ENCODE peak calls at places on chromosomes 16 and 17, in four cellular contexts. Z is neuronal stem cell, R is sigmoid colon, G is left ventricle myocardium inferior. V is an unnamed sample. For H3K4me1, the result is how much of the 10 kb centered on the place peaks cover.

GRCh38 chr16:68311316-68311620 is 449 bp downstream of the PRMT7 start:
- DNase-seq in G (no peak), R (no peak), Z (no peak), V (no peak)

GRCh38 chr17:51166987-51167931 is 1.0 kb downstream of the NME2 start:
- DNase-seq in R (no peak), Z (peak), G (peak), V (peak)

GRCh38 chr16:87241135-87241771 is 75.9 kb downstream of the C16orf95 start:
- DNase-seq in R (no peak), Z (no peak), G (no peak), V (no peak)

GRCh38 chr17:5418858-5419355 is 555 bp downstream of the NUP88 start:
- DNase-seq in G (no peak), R (no peak), Z (peak), V (peak)

GRCh38 chr17:21043296-21044232 is 753 bp upstream of the USP22 start:
- DNase-seq in G (peak), R (peak), Z (no peak), V (peak)

GRCh38 chr16:35776-36305 is 17.6 kb downstream of the POLR3K start:
- DNase-seq in R (no peak), G (no peak), Z (no peak), V (no peak)

GRCh38 chr16:5412721-5413120 is 315.1 kb upstream of the EEF2KMT start:
- DNase-seq in Z (no peak), G (no peak), R (no peak), V (no peak)

GRCh38 chr16:83996481-83997252 is 28.6 kb downstream of the NECAB2 start:
- DNase-seq in R (no peak), Z (no peak), G (no peak), V (no peak)

GRCh38 chr17:60355663-60356594 is 36.0 kb downstream of the USP32 start:
- DNase-seq in G (no peak), R (no peak), Z (no peak), V (no peak)

GRCh38 chr16:35431829-35432663 is 1972.6 kb downstream of the TP53TG3F start:
- DNase-seq in G (no peak), R (no peak), Z (no peak), V (no peak)

GRCh38 chr17:73288534-73289302 is 23.1 kb downstream of the CDC42EP4 start:
- DNase-seq in Z (no peak), G (peak), R (peak), V (peak)

GRCh38 chr16:65500007-65500406 is 378.1 kb upstream of the CDH11 start:
- DNase-seq in R (no peak), G (no peak), Z (no peak), V (no peak)

GRCh38 chr16:71675380-71675779 is 49.1 kb downstream of the PHLPP2 start:
- DNase-seq in R (no peak), Z (no peak), G (no peak), V (no peak)

GRCh38 chr17:45251931-45252330 is 10.0 kb downstream of the SPATA32 start:
- DNase-seq in Z (no peak), R (no peak), G (no peak), V (no peak)

GRCh38 chr17:79631640-79632431 is 21.0 kb upstream of the RBFOX3 start:
- DNase-seq in R (peak), Z (no peak), G (peak), V (peak)

GRCh38 chr16:76345093-76345735 is 68.0 kb downstream of the CNTNAP4 start:
- DNase-seq in R (no peak), Z (no peak), G (peak), V (no peak)

DNA sequence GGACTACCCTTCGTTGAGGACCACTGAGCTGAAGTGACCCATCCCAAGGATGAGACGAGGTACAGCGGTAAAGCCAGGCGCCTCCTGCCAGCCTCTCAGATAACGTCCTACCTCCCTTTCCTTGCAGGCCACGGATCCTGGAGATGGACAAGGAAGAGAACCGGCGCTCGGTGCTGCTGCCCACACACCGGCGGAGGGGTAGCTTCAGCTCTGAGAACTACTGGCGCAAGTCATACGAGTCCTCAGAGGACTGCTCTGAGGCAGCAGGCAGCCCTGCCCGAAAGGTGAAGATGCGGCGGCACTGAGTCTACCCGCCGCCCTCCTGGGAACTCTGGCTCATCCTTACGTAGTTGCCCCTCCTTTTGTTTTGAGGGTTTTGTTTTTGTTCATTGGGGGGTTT is 17.3 kb upstream of the LLGL1 start:
- DNase-seq in G (no peak), Z (no peak), R (no peak), V (no peak)
- H3K4me1 ChIP-seq in G (under half), Z (under half), R (under half), V (under half)

DNA sequence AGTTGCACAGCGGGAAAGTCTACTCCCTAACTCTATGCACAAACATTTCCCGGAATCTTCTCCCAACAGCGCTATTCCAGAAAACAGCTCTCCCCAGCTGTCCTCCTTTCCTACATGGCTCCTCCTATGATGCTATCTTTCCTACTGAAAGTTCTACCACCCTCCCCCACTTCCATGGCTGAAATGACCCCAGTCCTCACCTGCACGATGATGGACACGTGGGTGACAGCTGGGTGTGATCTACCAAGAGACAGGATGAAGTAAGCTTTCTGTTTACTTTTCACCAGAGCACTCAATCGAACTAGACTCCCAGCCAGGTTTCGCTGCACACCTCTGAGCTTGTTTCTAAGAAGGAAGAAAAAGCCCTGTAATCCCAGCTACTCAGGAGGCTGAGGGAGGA is 10.7 kb downstream of the CTC1 start:
- DNase-seq in Z (no peak), G (no peak), R (no peak), V (no peak)
- H3K4me3 ChIP-seq in Z (no peak), G (no peak), R (no peak), V (no peak)

GRCh38 chr17:14593956-14594355 is 293.1 kb downstream of the HS3ST3B1 start:
- DNase-seq in R (no peak), G (no peak), Z (no peak), V (no peak)
- H3K4me1 ChIP-seq in R (under half), G (under half), Z (under half), V (under half)

GRCh38 chr16:11682655-11683096 is 14.4 kb downstream of the SNN start:
- DNase-seq in Z (no peak), R (peak), G (no peak), V (no peak)

GRCh38 chr16:11679941-11680911 is 12.0 kb downstream of the SNN start:
- DNase-seq in Z (no peak), G (no peak), R (peak), V (no peak)

GRCh38 chr16:11683140-11683539 is 14.9 kb downstream of the SNN start:
- DNase-seq in R (peak), G (no peak), Z (no peak), V (no peak)

GRCh38 chr16:11681526-11681925 is 13.3 kb downstream of the SNN start:
- DNase-seq in R (peak), G (no peak), Z (no peak), V (no peak)

DNA sequence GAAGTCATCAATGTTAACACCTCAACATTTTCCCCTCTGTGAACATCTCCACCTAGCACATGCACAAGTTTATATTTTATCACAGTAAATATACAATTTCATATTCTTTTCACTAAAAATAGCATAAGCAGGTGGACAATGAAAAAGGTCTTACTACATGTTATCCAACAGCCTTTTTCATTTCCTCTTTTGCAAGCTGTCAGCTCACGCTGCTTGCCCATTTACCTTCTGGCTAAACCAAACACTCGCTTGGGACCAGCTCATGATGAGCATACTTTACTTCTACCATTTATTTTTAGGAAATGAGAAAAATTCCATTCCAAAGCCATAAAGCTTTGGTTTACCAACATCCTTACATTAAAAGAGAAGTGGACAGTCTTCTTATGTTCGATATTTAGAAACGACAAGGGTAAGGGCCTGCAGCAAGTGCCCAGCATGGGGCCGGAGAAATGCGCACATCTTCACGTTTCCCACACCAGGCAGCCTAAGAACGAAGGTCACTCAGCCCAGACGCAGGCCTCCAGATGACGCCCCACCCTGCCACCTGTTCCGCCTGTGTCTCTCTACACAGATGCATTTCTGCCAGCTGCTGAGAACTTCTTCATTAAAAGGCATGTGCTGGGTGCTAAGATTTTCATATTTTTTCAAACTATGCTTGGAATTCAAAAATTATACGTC is 13.9 kb downstream of the SNN start:
- DNase-seq in Z (no peak), R (peak), G (no peak), V (no peak)
- H3K4me3 ChIP-seq in Z (no peak), R (no peak), G (no peak), V (no peak)

DNA sequence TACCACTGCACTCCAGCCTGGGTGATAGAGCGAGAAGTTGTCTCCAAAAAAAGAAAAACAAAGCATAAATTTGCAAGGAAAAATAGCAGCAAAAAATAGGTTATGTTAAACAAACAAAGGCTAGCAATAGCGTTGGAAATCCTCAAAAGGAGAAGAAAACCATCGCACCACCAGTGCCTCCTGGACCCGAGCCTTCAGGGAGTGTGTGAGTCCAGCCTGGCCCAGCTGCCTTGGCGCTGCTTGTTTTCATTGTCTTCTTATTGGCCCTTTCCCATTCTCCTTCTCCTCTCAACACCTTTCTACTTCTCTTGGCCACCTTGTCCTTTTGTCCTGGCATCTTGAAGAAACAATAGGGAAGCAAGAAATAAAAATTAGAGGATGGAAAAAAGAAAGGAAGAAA is 4.5 kb upstream of the UBALD2 start:
- DNase-seq in Z (no peak), R (no peak), G (no peak), V (no peak)
- H3K4me1 ChIP-seq in Z (under half), R (under half), G (under half), V (half or more)

DNA sequence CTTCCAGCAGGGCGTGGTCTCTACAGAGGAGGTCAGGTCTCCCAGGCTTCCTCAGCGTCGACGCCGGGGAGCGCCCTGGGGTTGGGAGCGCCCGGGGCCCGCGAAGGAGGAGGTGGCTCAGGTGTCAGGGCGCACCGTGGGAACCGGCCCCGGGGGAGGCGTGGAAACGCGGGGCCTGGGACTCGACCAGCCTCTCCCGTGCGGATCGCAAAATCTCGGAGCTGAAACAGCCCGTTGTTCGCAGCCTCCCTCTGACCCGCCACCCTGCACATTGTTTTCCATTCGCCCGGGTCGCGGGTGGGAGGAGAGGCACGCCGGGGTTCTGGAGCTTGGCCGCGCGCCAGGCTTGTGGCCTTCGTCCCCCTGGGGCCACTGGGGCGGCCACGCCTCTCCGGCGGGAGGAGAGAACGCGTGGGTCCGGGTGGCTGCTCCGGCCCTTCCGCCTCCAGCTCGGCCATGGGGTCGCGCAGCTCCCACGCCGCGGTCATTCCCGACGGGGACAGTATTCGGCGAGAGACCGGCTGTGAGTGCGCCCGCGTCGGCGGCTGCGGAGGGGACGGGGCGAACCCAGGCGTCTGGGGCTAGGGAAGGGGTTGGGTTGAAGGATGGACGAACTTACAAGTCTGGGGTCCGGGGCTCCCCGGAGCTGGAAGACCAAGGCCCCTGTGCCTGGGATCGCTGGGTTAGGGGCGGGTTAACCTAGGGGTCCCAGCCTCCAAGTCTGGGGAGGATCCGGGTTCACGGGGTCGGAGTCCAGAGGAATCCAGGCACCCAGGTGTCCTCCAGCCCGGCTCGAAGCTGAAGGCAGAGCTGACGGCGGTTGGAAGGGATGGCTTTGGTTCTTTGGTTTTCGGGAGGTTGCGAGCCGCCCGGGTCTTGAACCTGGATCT is at the start of gene CHP2:
- DNase-seq in G (no peak), R (no peak), Z (no peak), V (peak)
- H3K4me3 ChIP-seq in G (peak), R (peak), Z (no peak), V (peak)

GRCh38 chr17:76549215-76549518 is 9.3 kb downstream of the PRCD start:
- DNase-seq in R (no peak), G (peak), Z (no peak), V (no peak)
- H3K4me1 ChIP-seq in R (under half), G (half or more), Z (under half), V (half or more)

GRCh38 chr16:88936913-88937666 is 39.9 kb downstream of the CBFA2T3 start:
- DNase-seq in R (no peak), G (peak), Z (no peak), V (no peak)
- H3K4me3 ChIP-seq in R (no peak), G (peak), Z (no peak), V (peak)